ENCODE peak calls at places on chromosomes 11 and 22, in five cellular contexts. One of them, this sample, is unnamed.

GRCh38 chr22:27596133-27596905 is 205.2 kb downstream of the MN1 start:
- DNase-seq in Peyer's patch: no peak
- DNase-seq in naive thymus-derived CD4-positive, alpha-beta T cell: no peak
- DNase-seq in CD4-positive, CD25-positive, alpha-beta regulatory T cell: no peak
- DNase-seq in cardiac muscle cell: no peak
- DNase-seq in this sample: no peak

GRCh38 chr22:49156662-49157285 is 670.9 kb downstream of the BRD1 start:
- DNase-seq in Peyer's patch: peak
- DNase-seq in naive thymus-derived CD4-positive, alpha-beta T cell: no peak
- DNase-seq in CD4-positive, CD25-positive, alpha-beta regulatory T cell: no peak
- DNase-seq in cardiac muscle cell: no peak
- DNase-seq in this sample: no peak

GRCh38 chr22:37025500-37026070 is 6.0 kb downstream of the MPST start:
- DNase-seq in Peyer's patch: peak
- DNase-seq in naive thymus-derived CD4-positive, alpha-beta T cell: no peak
- DNase-seq in CD4-positive, CD25-positive, alpha-beta regulatory T cell: no peak
- DNase-seq in cardiac muscle cell: no peak
- DNase-seq in this sample: no peak

GRCh38 chr11:133477263-133477625 is 55.1 kb downstream of the OPCML start:
- DNase-seq in Peyer's patch: no peak
- DNase-seq in naive thymus-derived CD4-positive, alpha-beta T cell: no peak
- DNase-seq in CD4-positive, CD25-positive, alpha-beta regulatory T cell: no peak
- DNase-seq in cardiac muscle cell: no peak
- DNase-seq in this sample: no peak

GRCh38 chr11:42315267-42315666 is 855.8 kb upstream of the LRRC4C start:
- DNase-seq in Peyer's patch: no peak
- DNase-seq in naive thymus-derived CD4-positive, alpha-beta T cell: no peak
- DNase-seq in CD4-positive, CD25-positive, alpha-beta regulatory T cell: no peak
- DNase-seq in cardiac muscle cell: no peak
- DNase-seq in this sample: peak

GRCh38 chr22:18005201-18005926 is 19.0 kb downstream of the MICAL3 start:
- DNase-seq in Peyer's patch: no peak
- DNase-seq in naive thymus-derived CD4-positive, alpha-beta T cell: no peak
- DNase-seq in CD4-positive, CD25-positive, alpha-beta regulatory T cell: no peak
- DNase-seq in cardiac muscle cell: no peak
- DNase-seq in this sample: no peak

GRCh38 chr11:105179542-105180278 is 40.1 kb upstream of the CARD18 start:
- DNase-seq in Peyer's patch: no peak
- DNase-seq in naive thymus-derived CD4-positive, alpha-beta T cell: no peak
- DNase-seq in CD4-positive, CD25-positive, alpha-beta regulatory T cell: no peak
- DNase-seq in cardiac muscle cell: peak
- DNase-seq in this sample: no peak

GRCh38 chr11:6022954-6023353 is 7.6 kb downstream of the OR56A1 start:
- DNase-seq in Peyer's patch: no peak
- DNase-seq in naive thymus-derived CD4-positive, alpha-beta T cell: no peak
- DNase-seq in CD4-positive, CD25-positive, alpha-beta regulatory T cell: peak
- DNase-seq in cardiac muscle cell: peak
- DNase-seq in this sample: peak

GRCh38 chr22:42171417-42171816 is 40.8 kb upstream of the CYP2D6 start:
- DNase-seq in Peyer's patch: peak
- DNase-seq in naive thymus-derived CD4-positive, alpha-beta T cell: no peak
- DNase-seq in CD4-positive, CD25-positive, alpha-beta regulatory T cell: no peak
- DNase-seq in cardiac muscle cell: no peak
- DNase-seq in this sample: no peak

GRCh38 chr11:107496011-107496410 is 38.4 kb upstream of the CWF19L2 start:
- DNase-seq in Peyer's patch: no peak
- DNase-seq in naive thymus-derived CD4-positive, alpha-beta T cell: no peak
- DNase-seq in CD4-positive, CD25-positive, alpha-beta regulatory T cell: no peak
- DNase-seq in cardiac muscle cell: no peak
- DNase-seq in this sample: peak

GRCh38 chr11:96963375-96963774 is 573.6 kb downstream of the JRKL start:
- DNase-seq in Peyer's patch: no peak
- DNase-seq in naive thymus-derived CD4-positive, alpha-beta T cell: no peak
- DNase-seq in CD4-positive, CD25-positive, alpha-beta regulatory T cell: no peak
- DNase-seq in cardiac muscle cell: no peak
- DNase-seq in this sample: no peak

GRCh38 chr11:86182976-86183584 is 61.5 kb upstream of the EED start:
- DNase-seq in Peyer's patch: peak
- DNase-seq in naive thymus-derived CD4-positive, alpha-beta T cell: no peak
- DNase-seq in CD4-positive, CD25-positive, alpha-beta regulatory T cell: peak
- DNase-seq in cardiac muscle cell: no peak
- DNase-seq in this sample: peak

GRCh38 chr22:27987557-27987956 is 68.5 kb upstream of the PITPNB start:
- DNase-seq in Peyer's patch: no peak
- DNase-seq in naive thymus-derived CD4-positive, alpha-beta T cell: no peak
- DNase-seq in CD4-positive, CD25-positive, alpha-beta regulatory T cell: no peak
- DNase-seq in cardiac muscle cell: no peak
- DNase-seq in this sample: no peak

GRCh38 chr11:95044010-95044409 is 5.2 kb upstream of the KDM4F start:
- DNase-seq in Peyer's patch: no peak
- DNase-seq in naive thymus-derived CD4-positive, alpha-beta T cell: no peak
- DNase-seq in CD4-positive, CD25-positive, alpha-beta regulatory T cell: no peak
- DNase-seq in cardiac muscle cell: no peak
- DNase-seq in this sample: no peak

GRCh38 chr11:26599421-26599820 is 27.4 kb upstream of the MUC15 start:
- DNase-seq in Peyer's patch: no peak
- DNase-seq in naive thymus-derived CD4-positive, alpha-beta T cell: no peak
- DNase-seq in CD4-positive, CD25-positive, alpha-beta regulatory T cell: no peak
- DNase-seq in cardiac muscle cell: no peak
- DNase-seq in this sample: peak

GRCh38 chr22:49657275-49657973 is 170.2 kb downstream of the BRD1 start:
- DNase-seq in Peyer's patch: peak
- DNase-seq in naive thymus-derived CD4-positive, alpha-beta T cell: peak
- DNase-seq in CD4-positive, CD25-positive, alpha-beta regulatory T cell: peak
- DNase-seq in cardiac muscle cell: no peak
- DNase-seq in this sample: no peak

GRCh38 chr22:24685804-24686203 is 82.8 kb downstream of the GGT1 start:
- DNase-seq in Peyer's patch: peak
- DNase-seq in naive thymus-derived CD4-positive, alpha-beta T cell: no peak
- DNase-seq in CD4-positive, CD25-positive, alpha-beta regulatory T cell: no peak
- DNase-seq in cardiac muscle cell: no peak
- DNase-seq in this sample: no peak

GRCh38 chr11:135075740-135076139 is 663.7 kb upstream of the B3GAT1 start:
- DNase-seq in Peyer's patch: peak
- DNase-seq in naive thymus-derived CD4-positive, alpha-beta T cell: peak
- DNase-seq in CD4-positive, CD25-positive, alpha-beta regulatory T cell: peak
- DNase-seq in cardiac muscle cell: peak
- DNase-seq in this sample: no peak

GRCh38 chr11:130216591-130217132 is 57.1 kb downstream of the ST14 start:
- DNase-seq in Peyer's patch: peak
- DNase-seq in naive thymus-derived CD4-positive, alpha-beta T cell: no peak
- DNase-seq in CD4-positive, CD25-positive, alpha-beta regulatory T cell: no peak
- DNase-seq in cardiac muscle cell: no peak
- DNase-seq in this sample: no peak

GRCh38 chr22:50545522-50546325 is at the start of gene KLHDC7B:
- DNase-seq in Peyer's patch: no peak
- DNase-seq in naive thymus-derived CD4-positive, alpha-beta T cell: no peak
- DNase-seq in CD4-positive, CD25-positive, alpha-beta regulatory T cell: no peak
- DNase-seq in cardiac muscle cell: no peak
- DNase-seq in this sample: no peak

GRCh38 chr22:46609175-46609690 is 11.0 kb upstream of the GRAMD4 start:
- DNase-seq in Peyer's patch: no peak
- DNase-seq in naive thymus-derived CD4-positive, alpha-beta T cell: no peak
- DNase-seq in CD4-positive, CD25-positive, alpha-beta regulatory T cell: no peak
- DNase-seq in cardiac muscle cell: no peak
- DNase-seq in this sample: no peak

GRCh38 chr22:27195104-27195503 is 537.7 kb downstream of the MIAT start:
- DNase-seq in Peyer's patch: no peak
- DNase-seq in naive thymus-derived CD4-positive, alpha-beta T cell: no peak
- DNase-seq in CD4-positive, CD25-positive, alpha-beta regulatory T cell: no peak
- DNase-seq in cardiac muscle cell: no peak
- DNase-seq in this sample: no peak

GRCh38 chr22:44393066-44393465 is 80.3 kb upstream of the SHISAL1 start:
- DNase-seq in Peyer's patch: peak
- DNase-seq in naive thymus-derived CD4-positive, alpha-beta T cell: no peak
- DNase-seq in CD4-positive, CD25-positive, alpha-beta regulatory T cell: no peak
- DNase-seq in cardiac muscle cell: no peak
- DNase-seq in this sample: no peak
- H3K27ac ChIP-seq in Peyer's patch: no peak
- H3K27ac ChIP-seq in naive thymus-derived CD4-positive, alpha-beta T cell: no peak
- H3K27ac ChIP-seq in CD4-positive, CD25-positive, alpha-beta regulatory T cell: no peak
- H3K27ac ChIP-seq in cardiac muscle cell: no peak
- H3K27ac ChIP-seq in this sample: no peak

DNA sequence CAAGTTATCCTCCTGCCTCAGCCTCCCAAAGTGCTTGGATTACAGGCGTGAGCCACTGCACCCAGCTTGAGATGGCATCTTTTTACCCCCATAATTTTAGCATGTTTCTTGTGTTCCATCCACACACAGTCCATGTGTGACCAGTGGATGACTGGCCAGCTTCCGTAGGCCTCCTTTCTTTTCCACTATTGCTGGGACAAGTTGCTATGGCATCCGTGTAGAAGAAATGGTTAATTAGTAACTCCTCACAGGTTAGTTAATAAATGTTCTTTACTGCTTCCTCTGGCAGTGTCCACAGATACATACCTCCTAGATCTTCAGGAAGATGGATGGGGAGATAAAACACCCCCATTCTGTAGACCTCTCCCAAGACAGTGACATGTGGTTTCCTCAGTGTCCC is 154.3 kb upstream of the RASSF10 start:
- DNase-seq in Peyer's patch: no peak
- DNase-seq in naive thymus-derived CD4-positive, alpha-beta T cell: no peak
- DNase-seq in CD4-positive, CD25-positive, alpha-beta regulatory T cell: no peak
- DNase-seq in cardiac muscle cell: no peak
- DNase-seq in this sample: no peak
- H3K27ac ChIP-seq in Peyer's patch: no peak
- H3K27ac ChIP-seq in naive thymus-derived CD4-positive, alpha-beta T cell: no peak
- H3K27ac ChIP-seq in CD4-positive, CD25-positive, alpha-beta regulatory T cell: no peak
- H3K27ac ChIP-seq in cardiac muscle cell: no peak
- H3K27ac ChIP-seq in this sample: no peak

GRCh38 chr22:35542157-35542971 is 1.7 kb downstream of the RASD2 start:
- DNase-seq in Peyer's patch: no peak
- DNase-seq in naive thymus-derived CD4-positive, alpha-beta T cell: no peak
- DNase-seq in CD4-positive, CD25-positive, alpha-beta regulatory T cell: no peak
- DNase-seq in cardiac muscle cell: no peak
- DNase-seq in this sample: no peak

GRCh38 chr22:35543702-35544101 is 3.1 kb downstream of the RASD2 start:
- DNase-seq in Peyer's patch: no peak
- DNase-seq in naive thymus-derived CD4-positive, alpha-beta T cell: no peak
- DNase-seq in CD4-positive, CD25-positive, alpha-beta regulatory T cell: no peak
- DNase-seq in cardiac muscle cell: no peak
- DNase-seq in this sample: no peak

GRCh38 chr22:35544189-35544588 is 3.6 kb downstream of the RASD2 start:
- DNase-seq in Peyer's patch: no peak
- DNase-seq in naive thymus-derived CD4-positive, alpha-beta T cell: no peak
- DNase-seq in CD4-positive, CD25-positive, alpha-beta regulatory T cell: no peak
- DNase-seq in cardiac muscle cell: no peak
- DNase-seq in this sample: no peak

GRCh38 chr22:35541254-35541748 is 670 bp downstream of the RASD2 start:
- DNase-seq in Peyer's patch: peak
- DNase-seq in naive thymus-derived CD4-positive, alpha-beta T cell: no peak
- DNase-seq in CD4-positive, CD25-positive, alpha-beta regulatory T cell: no peak
- DNase-seq in cardiac muscle cell: peak
- DNase-seq in this sample: no peak

GRCh38 chr22:35542972-35543516 is 2.4 kb downstream of the RASD2 start:
- DNase-seq in Peyer's patch: no peak
- DNase-seq in naive thymus-derived CD4-positive, alpha-beta T cell: no peak
- DNase-seq in CD4-positive, CD25-positive, alpha-beta regulatory T cell: no peak
- DNase-seq in cardiac muscle cell: no peak
- DNase-seq in this sample: no peak
- H3K27ac ChIP-seq in Peyer's patch: no peak
- H3K27ac ChIP-seq in naive thymus-derived CD4-positive, alpha-beta T cell: no peak
- H3K27ac ChIP-seq in CD4-positive, CD25-positive, alpha-beta regulatory T cell: no peak
- H3K27ac ChIP-seq in cardiac muscle cell: no peak
- H3K27ac ChIP-seq in this sample: no peak

DNA sequence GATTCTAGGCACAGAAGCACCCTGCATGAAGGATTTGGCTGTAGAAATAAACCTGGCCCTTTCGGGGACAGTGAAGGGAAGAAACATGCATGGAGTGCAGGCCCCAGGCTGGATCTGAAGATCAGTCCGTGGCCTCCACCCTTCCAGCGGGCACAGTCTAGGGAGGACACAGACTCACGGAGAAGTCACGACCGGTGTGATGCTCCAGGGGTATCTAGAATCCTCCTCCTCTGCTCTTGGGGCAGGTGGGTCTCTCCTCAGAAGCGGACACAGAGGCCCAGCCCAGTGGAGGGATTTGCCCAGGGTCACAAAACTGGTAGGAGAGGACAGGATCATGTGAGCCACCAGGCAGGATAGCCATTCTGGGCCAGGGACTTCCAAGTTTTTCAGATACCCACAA is 22.4 kb downstream of the SLCO2B1 start:
- DNase-seq in Peyer's patch: no peak
- DNase-seq in naive thymus-derived CD4-positive, alpha-beta T cell: no peak
- DNase-seq in CD4-positive, CD25-positive, alpha-beta regulatory T cell: no peak
- DNase-seq in cardiac muscle cell: no peak
- DNase-seq in this sample: no peak
- H3K27ac ChIP-seq in Peyer's patch: no peak
- H3K27ac ChIP-seq in naive thymus-derived CD4-positive, alpha-beta T cell: no peak
- H3K27ac ChIP-seq in CD4-positive, CD25-positive, alpha-beta regulatory T cell: no peak
- H3K27ac ChIP-seq in cardiac muscle cell: no peak
- H3K27ac ChIP-seq in this sample: no peak

GRCh38 chr11:35111171-35112055 is 27.6 kb upstream of the CD44 start:
- DNase-seq in Peyer's patch: no peak
- DNase-seq in naive thymus-derived CD4-positive, alpha-beta T cell: no peak
- DNase-seq in CD4-positive, CD25-positive, alpha-beta regulatory T cell: no peak
- DNase-seq in cardiac muscle cell: no peak
- DNase-seq in this sample: peak
- H3K27ac ChIP-seq in Peyer's patch: peak
- H3K27ac ChIP-seq in naive thymus-derived CD4-positive, alpha-beta T cell: no peak
- H3K27ac ChIP-seq in CD4-positive, CD25-positive, alpha-beta regulatory T cell: no peak
- H3K27ac ChIP-seq in cardiac muscle cell: no peak
- H3K27ac ChIP-seq in this sample: peak

DNA sequence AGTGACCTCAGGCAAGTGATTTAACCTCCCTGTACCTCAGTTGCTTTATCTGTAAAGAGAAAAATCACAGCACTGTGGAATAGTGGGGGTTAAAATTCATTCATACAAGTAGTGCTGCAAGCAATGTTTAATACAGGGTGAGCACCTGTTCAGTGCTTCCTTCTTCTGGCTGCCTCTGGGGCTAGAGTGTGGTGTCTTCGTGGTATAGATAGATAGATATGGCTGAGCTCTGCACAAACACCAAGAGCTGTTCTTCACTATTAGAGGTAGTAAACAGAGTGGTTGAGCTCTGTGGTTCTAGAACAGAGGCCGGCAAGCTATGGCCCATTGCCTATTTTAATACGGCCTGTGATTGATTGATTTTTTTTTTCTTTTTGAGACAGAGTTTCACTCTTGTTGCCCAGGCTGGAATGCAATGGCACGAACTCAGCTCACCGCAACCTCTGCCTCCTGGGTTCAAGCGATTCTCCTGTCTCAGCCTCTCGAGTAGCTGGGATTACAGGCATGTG is 32.9 kb downstream of the LIMK2 start:
- DNase-seq in Peyer's patch: no peak
- DNase-seq in naive thymus-derived CD4-positive, alpha-beta T cell: no peak
- DNase-seq in CD4-positive, CD25-positive, alpha-beta regulatory T cell: peak
- DNase-seq in cardiac muscle cell: no peak
- DNase-seq in this sample: no peak
- H3K27ac ChIP-seq in Peyer's patch: no peak
- H3K27ac ChIP-seq in naive thymus-derived CD4-positive, alpha-beta T cell: no peak
- H3K27ac ChIP-seq in CD4-positive, CD25-positive, alpha-beta regulatory T cell: peak
- H3K27ac ChIP-seq in cardiac muscle cell: peak
- H3K27ac ChIP-seq in this sample: peak

This sample was measured in RWPE1.